ENCODE peak calls at places on chromosomes 12 and 14, in eight cellular contexts. V is tibial nerve, X is stomach, F is ovary, A is esophagus muscularis mucosa, P is HCT116, L is prostate gland, Q is thyroid gland. H is an unnamed sample.

GRCh38 chr12:12081836-12082497 is 11.2 kb downstream of the BCL2L14 start:
- DNase-seq in V (no peak), X (no peak), F (no peak), A (peak; percentile 72), P (peak; percentile 29), L (no peak), Q (no peak), H (no peak)

GRCh38 chr12:66491812-66492361 is 187.0 kb downstream of the GRIP1 start:
- DNase-seq in V (no peak), X (no peak), F (no peak), A (no peak), P (no peak), L (no peak), Q (no peak), H (no peak)

GRCh38 chr12:31876568-31877424 is 82.4 kb upstream of the RESF1 start:
- DNase-seq in V (no peak), X (no peak), F (no peak), A (no peak), P (no peak), L (no peak), Q (no peak), H (no peak)

GRCh38 chr12:129870146-129870545 is 33.7 kb downstream of the TMEM132D start:
- DNase-seq in V (no peak), X (no peak), F (no peak), A (no peak), P (no peak), L (no peak), Q (no peak), H (no peak)

GRCh38 chr12:46160081-46160980 is 108.5 kb downstream of the SLC38A1 start:
- DNase-seq in V (no peak), X (no peak), F (no peak), A (no peak), P (no peak), L (peak; percentile 59), Q (peak; percentile 84), H (no peak)

GRCh38 chr12:75452675-75453330 is 27.8 kb upstream of the GLIPR1 start:
- DNase-seq in V (no peak), X (no peak), F (no peak), A (no peak), P (no peak), L (no peak), Q (no peak), H (no peak)

GRCh38 chr14:34741840-34742239 is 27.4 kb upstream of the CFL2 start:
- DNase-seq in V (no peak), X (no peak), F (no peak), A (no peak), P (no peak), L (no peak), Q (no peak), H (no peak)

GRCh38 chr12:95623554-95624170 is 72.4 kb upstream of the USP44 start:
- DNase-seq in V (peak; percentile 18), X (peak; percentile 79), F (peak; percentile 74), A (no peak), P (peak; percentile 66), L (peak; percentile 56), Q (peak; percentile 53), H (peak; percentile 73)

GRCh38 chr12:19409376-19409775 is 29.9 kb upstream of the AEBP2 start:
- DNase-seq in V (no peak), X (no peak), F (no peak), A (no peak), P (no peak), L (no peak), Q (no peak), H (no peak)

GRCh38 chr14:93857500-93857899 is 69.2 kb upstream of the PRIMA1 start:
- DNase-seq in V (no peak), X (no peak), F (no peak), A (no peak), P (peak; percentile 3), L (peak; percentile 30), Q (peak; percentile 38), H (peak; percentile 39)

GRCh38 chr12:80100566-80100965 is 1.2 kb downstream of the OTOGL start:
- DNase-seq in V (no peak), X (no peak), F (no peak), A (no peak), P (no peak), L (no peak), Q (no peak), H (no peak)

GRCh38 chr14:70902186-70902585 is 5.1 kb upstream of the PCNX1 start:
- DNase-seq in V (no peak), X (no peak), F (no peak), A (no peak), P (no peak), L (no peak), Q (no peak), H (no peak)

GRCh38 chr14:44829021-44829420 is 132.7 kb downstream of the KLHL28 start:
- DNase-seq in V (no peak), X (no peak), F (no peak), A (no peak), P (no peak), L (no peak), Q (no peak), H (no peak)

GRCh38 chr12:124006582-124007170 is 33.7 kb downstream of the ZNF664 start:
- DNase-seq in V (no peak), X (no peak), F (no peak), A (no peak), P (no peak), L (no peak), Q (no peak), H (no peak)

GRCh38 chr12:4148418-4149056 is 125.0 kb upstream of the CCND2 start:
- DNase-seq in V (peak; percentile 31), X (peak; percentile 40), F (no peak), A (peak; percentile 80), P (no peak), L (no peak), Q (peak; percentile 48), H (no peak)

GRCh38 chr12:131710464-131711457 is at the start of gene SFSWAP:
- DNase-seq in V (peak; percentile 60), X (peak; percentile 73), F (peak; percentile 67), A (no peak), P (peak; percentile 51), L (peak; percentile 51), Q (peak; percentile 65), H (peak; percentile 71)

GRCh38 chr14:37588956-37589737 is 5.9 kb downstream of the FOXA1 start:
- DNase-seq in V (no peak), X (no peak), F (no peak), A (no peak), P (no peak), L (no peak), Q (no peak), H (no peak)

GRCh38 chr12:77133566-77133965 is 68.2 kb upstream of the E2F7 start:
- DNase-seq in V (peak; percentile 13), X (peak; percentile 34), F (peak; percentile 33), A (no peak), P (no peak), L (no peak), Q (no peak), H (no peak)

GRCh38 chr12:42325326-42325775 is 543 bp downstream of the ZCRB1 start:
- DNase-seq in V (no peak), X (no peak), F (no peak), A (no peak), P (no peak), L (no peak), Q (no peak), H (no peak)

GRCh38 chr12:44285321-44285720 is 449.4 kb downstream of the TMEM117 start:
- DNase-seq in V (no peak), X (no peak), F (no peak), A (no peak), P (no peak), L (no peak), Q (no peak), H (no peak)

GRCh38 chr12:110689601-110690430 is 901 bp upstream of the HVCN1 start:
- DNase-seq in V (peak; percentile 9), X (peak; percentile 39), F (peak; percentile 39), A (no peak), P (no peak), L (no peak), Q (peak; percentile 20), H (no peak)

GRCh38 chr12:107760207-107760816 is 625 bp downstream of the PRDM4 start:
- DNase-seq in V (peak; percentile 11), X (no peak), F (peak; percentile 23), A (no peak), P (no peak), L (peak; percentile 23), Q (peak; percentile 31), H (no peak)

GRCh38 chr12:64059685-64060084 is 162.4 kb downstream of the KICS2 start:
- DNase-seq in V (no peak), X (no peak), F (no peak), A (no peak), P (no peak), L (no peak), Q (no peak), H (no peak)

GRCh38 chr12:116441292-116441691 is 117.9 kb upstream of the MAP1LC3B2 start:
- DNase-seq in V (no peak), X (no peak), F (no peak), A (no peak), P (no peak), L (no peak), Q (peak; percentile 42), H (no peak)

GRCh38 chr14:80784824-80785223 is 156.7 kb downstream of the CEP128 start:
- DNase-seq in V (peak; percentile 13), X (no peak), F (no peak), A (no peak), P (no peak), L (no peak), Q (no peak), H (no peak)

DNA sequence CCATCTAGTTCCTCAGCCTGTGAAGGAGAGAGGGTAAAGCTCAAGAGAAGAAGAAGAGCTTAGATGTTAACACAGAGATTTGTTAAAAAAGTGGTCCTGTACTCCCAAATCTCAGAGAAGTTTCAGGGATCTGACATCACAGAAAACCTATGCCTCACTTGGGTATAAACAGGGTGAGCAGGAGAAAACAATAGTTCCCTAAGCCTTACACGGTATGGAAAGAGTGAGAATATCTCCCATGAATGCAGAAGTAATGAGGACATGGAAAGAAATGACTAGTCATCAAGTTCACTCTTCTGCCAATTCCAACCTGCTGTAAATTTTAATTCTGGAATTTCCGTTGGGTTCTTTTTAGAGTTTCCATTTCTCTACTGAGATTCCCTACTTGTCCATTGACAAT is 6.2 kb upstream of the PTGER2 start:
- DNase-seq in V (no peak), X (no peak), F (no peak), A (no peak), P (no peak), L (no peak), Q (no peak), H (no peak)
- H3K27ac ChIP-seq in V (no peak overlapping the region), X (peak overlapping the region; percentile 64), F (no peak overlapping the region), A (no peak overlapping the region), P (no peak overlapping the region), L (no peak overlapping the region), Q (no peak overlapping the region), H (no peak overlapping the region)

GRCh38 chr14:68783408-68784297 is 9.2 kb downstream of the ZFP36L1 start:
- DNase-seq in V (no peak), X (peak; percentile 71), F (no peak), A (peak; percentile 86), P (no peak), L (no peak), Q (no peak), H (no peak)
- TF ChIP-seq POLR2A in V (no peak), X (no peak), F (no peak), A (no peak), P (no peak), L (no peak), Q (no peak), H (no peak)

GRCh38 chr12:121829250-121829918 is 25.6 kb downstream of the SETD1B start:
- DNase-seq in V (no peak), X (no peak), F (no peak), A (no peak), P (no peak), L (no peak), Q (no peak), H (no peak)
- H3K27ac ChIP-seq in V (peak overlapping the region; percentile 14), X (no peak overlapping the region), F (no peak overlapping the region), A (peak overlapping the region; percentile 19), P (peak overlapping the region; percentile 13), L (no peak overlapping the region), Q (no peak overlapping the region), H (no peak overlapping the region)

GRCh38 chr14:22691171-22691570 is 47.0 kb upstream of the OR6J1 start:
- DNase-seq in V (no peak), X (no peak), F (no peak), A (no peak), P (no peak), L (no peak), Q (no peak), H (no peak)
- TF ChIP-seq POLR2A in V (no peak), X (no peak), F (no peak), A (no peak), P (no peak), L (no peak), Q (no peak), H (no peak)

H was measured in breast epithelium.